ENCODE peak calls at places on chromosomes 1 and 21, in eight cellular contexts. X is thoracic aorta; J is CD4-positive, alpha-beta T cell; T is colonic mucosa; E is A549; A is uterus; C is PC-3; O is heart right ventricle. Y is an unnamed sample.

GRCh38 chr1:170725326-170725725 is 61.4 kb downstream of the PRRX1 start:
- DNase-seq in X (no peak), J (no peak), T (no peak), E (no peak), A (no peak), C (no peak), O (no peak), Y (no peak)

GRCh38 chr1:11948822-11949458 is 14.4 kb downstream of the PLOD1 start:
- DNase-seq in X (no peak), J (no peak), T (no peak), E (no peak), A (no peak), C (peak), O (no peak), Y (peak)

GRCh38 chr1:29827801-29828525 is 591.6 kb downstream of the PTPRU start:
- DNase-seq in X (no peak), J (no peak), T (peak), E (no peak), A (no peak), C (no peak), O (no peak), Y (no peak)

GRCh38 chr1:19044471-19044870 is 88.0 kb upstream of the IFFO2 start:
- DNase-seq in X (no peak), J (no peak), T (no peak), E (no peak), A (no peak), C (no peak), O (no peak), Y (no peak)

GRCh38 chr1:150479927-150480352 is 7.3 kb upstream of the TARS2 start:
- DNase-seq in X (no peak), J (no peak), T (no peak), E (no peak), A (no peak), C (no peak), O (no peak), Y (no peak)

GRCh38 chr1:204491653-204492052 is 3.0 kb downstream of the PIK3C2B start:
- DNase-seq in X (no peak), J (no peak), T (no peak), E (no peak), A (no peak), C (no peak), O (no peak), Y (no peak)

GRCh38 chr1:76254165-76255043 is 179.9 kb downstream of the ST6GALNAC3 start:
- DNase-seq in X (no peak), J (no peak), T (no peak), E (no peak), A (peak), C (no peak), O (no peak), Y (no peak)

GRCh38 chr1:197915797-197916686 is 1.1 kb upstream of the LHX9 start:
- DNase-seq in X (no peak), J (no peak), T (peak), E (peak), A (no peak), C (peak), O (peak), Y (peak)

GRCh38 chr1:39205102-39205780 is 746 bp downstream of the MACF1 start:
- DNase-seq in X (no peak), J (no peak), T (peak), E (no peak), A (peak), C (peak), O (peak), Y (peak)

GRCh38 chr1:25703671-25704637 is 87.4 kb downstream of the MAN1C1 start:
- DNase-seq in X (no peak), J (peak), T (no peak), E (no peak), A (no peak), C (no peak), O (no peak), Y (no peak)

GRCh38 chr1:157968503-157968902 is 24.9 kb upstream of the KIRREL1 start:
- DNase-seq in X (no peak), J (no peak), T (peak), E (peak), A (peak), C (peak), O (peak), Y (peak)

GRCh38 chr1:90122679-90123340 is 127.9 kb downstream of the ZNF326 start:
- DNase-seq in X (no peak), J (no peak), T (no peak), E (no peak), A (no peak), C (no peak), O (no peak), Y (no peak)

GRCh38 chr1:209150114-209150513 is 433.4 kb upstream of the CAMK1G start:
- DNase-seq in X (no peak), J (no peak), T (no peak), E (no peak), A (no peak), C (peak), O (no peak), Y (peak)

GRCh38 chr1:15207031-15207828 is 39.8 kb upstream of the FHAD1 start:
- DNase-seq in X (no peak), J (no peak), T (no peak), E (no peak), A (no peak), C (no peak), O (no peak), Y (no peak)
- H3K27ac ChIP-seq in X (no peak), J (no peak), T (no peak), E (peak), A (no peak), C (peak), O (no peak), Y (no peak)

DNA sequence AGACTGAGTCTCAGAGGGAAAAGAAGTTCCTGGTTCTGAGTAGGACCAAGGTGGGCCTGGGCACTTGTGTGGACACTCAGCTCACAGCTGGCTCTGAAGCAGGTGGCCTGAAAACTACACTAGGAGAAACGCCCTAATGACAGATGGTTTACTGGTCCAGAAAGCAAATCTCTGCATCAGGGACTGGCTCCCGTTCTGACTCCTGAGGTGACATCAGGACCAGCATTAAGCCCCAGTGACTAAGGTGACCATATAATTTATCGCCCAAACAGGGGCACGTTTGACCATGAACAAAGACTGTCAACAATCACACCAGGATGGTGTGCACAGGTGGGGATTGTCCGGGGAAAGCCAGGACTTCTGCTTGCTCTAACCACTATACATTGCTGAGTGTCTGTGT is 12.2 kb upstream of the CD34 start:
- DNase-seq in X (no peak), J (no peak), T (no peak), E (no peak), A (no peak), C (no peak), O (no peak), Y (no peak)
- TF ChIP-seq CTCF in X (no peak), J (no peak), T (no peak), E (no peak), A (no peak), C (no peak), O (no peak), Y (no peak)

GRCh38 chr1:156744344-156744743 is 3.5 kb upstream of the MRPL24 start:
- DNase-seq in X (no peak), J (no peak), T (no peak), E (no peak), A (no peak), C (no peak), O (no peak), Y (no peak)

GRCh38 chr1:156743367-156744302 is 2.7 kb upstream of the MRPL24 start:
- DNase-seq in X (no peak), J (no peak), T (no peak), E (no peak), A (no peak), C (no peak), O (no peak), Y (no peak)

GRCh38 chr1:156741613-156741983 is 710 bp upstream of the MRPL24 start:
- DNase-seq in X (no peak), J (no peak), T (no peak), E (no peak), A (no peak), C (no peak), O (no peak), Y (no peak)

GRCh38 chr1:156742017-156742416 is 1.1 kb upstream of the MRPL24 start:
- DNase-seq in X (no peak), J (no peak), T (no peak), E (no peak), A (no peak), C (no peak), O (no peak), Y (no peak)

DNA sequence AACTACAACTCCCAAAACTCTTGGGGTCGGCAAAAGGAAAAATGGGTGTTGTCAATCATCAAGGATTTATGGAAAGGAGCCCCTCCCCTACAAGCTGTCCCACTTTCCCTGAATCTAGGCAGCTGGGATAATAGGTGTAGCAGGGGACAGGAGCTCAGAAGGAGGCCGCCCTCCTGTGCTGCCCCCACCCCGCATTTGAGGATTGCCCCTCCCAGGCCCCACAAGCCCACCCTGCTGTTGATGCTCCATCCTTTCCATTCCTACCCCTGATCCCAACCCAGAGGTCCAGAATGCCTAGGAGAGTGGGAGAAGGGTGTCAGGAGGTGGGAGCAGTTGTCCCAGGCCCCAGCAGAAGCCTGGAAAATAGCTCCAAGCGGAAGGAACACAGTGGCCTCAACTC is 1.9 kb upstream of the MRPL24 start:
- DNase-seq in X (no peak), J (no peak), T (no peak), E (no peak), A (no peak), C (no peak), O (no peak), Y (no peak)
- H3K27ac ChIP-seq in X (no peak), J (no peak), T (no peak), E (no peak), A (no peak), C (no peak), O (no peak), Y (peak)

DNA sequence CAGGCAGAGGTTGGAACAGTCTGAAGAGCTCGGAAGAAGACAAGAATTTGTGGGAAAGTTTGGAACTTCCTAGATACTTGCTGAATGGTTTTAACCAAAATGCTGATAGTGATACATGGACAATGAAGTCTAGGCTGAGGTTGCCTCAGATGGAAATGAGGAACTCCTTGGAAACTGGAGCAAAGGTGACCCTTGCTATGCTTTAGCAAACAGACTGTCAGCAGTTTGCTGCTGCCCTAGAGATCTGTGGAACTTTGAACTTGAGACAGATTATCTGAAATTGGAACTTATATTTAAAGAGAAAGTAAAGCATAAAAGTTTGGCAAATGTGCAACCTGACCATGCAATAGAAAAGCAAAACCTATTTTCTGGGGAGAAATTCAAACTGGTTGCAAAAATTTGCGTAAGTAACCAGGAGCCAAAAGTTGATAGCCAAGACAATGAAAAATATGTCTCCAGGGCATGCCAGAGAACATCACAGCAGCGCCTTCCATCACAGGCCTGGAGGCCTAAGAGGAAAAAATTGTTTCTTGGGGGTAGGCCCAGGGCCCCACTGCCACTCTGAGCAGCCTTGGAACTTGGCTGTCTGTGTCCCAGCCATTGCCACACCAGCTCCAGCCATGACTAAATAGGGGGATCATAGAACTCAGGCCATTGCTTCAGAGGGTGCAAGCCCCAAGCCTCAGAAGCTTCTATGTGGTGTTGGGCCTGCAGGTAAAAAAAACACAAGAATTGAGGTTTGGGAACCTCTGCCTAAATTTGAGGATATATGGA is 675.3 kb downstream of the LTN1 start:
- DNase-seq in X (no peak), J (no peak), T (no peak), E (no peak), A (no peak), C (no peak), O (no peak), Y (no peak)
- TF ChIP-seq CTCF in X (no peak), J (no peak), T (no peak), E (no peak), A (no peak), C (no peak), O (no peak), Y (no peak)

DNA sequence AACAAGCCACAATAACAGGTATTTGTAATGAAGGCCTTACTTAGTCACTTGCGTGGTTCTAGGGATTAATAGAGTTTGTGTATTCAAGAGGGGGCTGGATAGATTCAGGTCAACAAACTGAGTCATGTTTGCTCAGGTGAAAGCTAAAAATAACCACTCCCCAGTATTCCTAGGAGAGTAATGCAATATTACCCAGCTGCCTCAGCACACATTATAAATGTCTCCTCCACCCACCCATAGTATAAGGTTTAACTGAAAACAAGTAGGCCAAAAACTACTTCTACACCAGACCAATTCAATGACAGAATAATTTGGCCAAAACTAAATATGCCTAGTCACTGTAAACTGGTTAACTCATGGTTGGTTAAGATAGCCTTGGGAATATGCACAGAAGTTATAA is 34.4 kb downstream of the WLS start:
- DNase-seq in X (no peak), J (no peak), T (peak), E (peak), A (no peak), C (peak), O (no peak), Y (peak)
- H3K27ac ChIP-seq in X (no peak), J (no peak), T (peak), E (no peak), A (no peak), C (peak), O (peak), Y (no peak)

GRCh38 chr1:174999926-175000696 is at the start of gene CACYBP:
- DNase-seq in X (no peak), J (no peak), T (peak), E (peak), A (peak), C (no peak), O (peak), Y (no peak)
- TF ChIP-seq CTCF in X (no peak), J (no peak), T (no peak), E (no peak), A (no peak), C (no peak), O (no peak), Y (no peak)

GRCh38 chr1:207858806-207859205 is 52.1 kb downstream of the CD34 start:
- DNase-seq in X (no peak), J (no peak), T (no peak), E (no peak), A (no peak), C (no peak), O (no peak), Y (no peak)

GRCh38 chr1:207860531-207860930 is 50.4 kb downstream of the CD34 start:
- DNase-seq in X (no peak), J (no peak), T (no peak), E (no peak), A (no peak), C (no peak), O (no peak), Y (no peak)

GRCh38 chr1:207862241-207862787 is 48.6 kb downstream of the CD34 start:
- DNase-seq in X (no peak), J (no peak), T (no peak), E (no peak), A (no peak), C (peak), O (no peak), Y (no peak)

GRCh38 chr1:207863893-207864535 is 46.9 kb downstream of the CD34 start:
- DNase-seq in X (no peak), J (no peak), T (no peak), E (no peak), A (no peak), C (no peak), O (no peak), Y (no peak)

DNA sequence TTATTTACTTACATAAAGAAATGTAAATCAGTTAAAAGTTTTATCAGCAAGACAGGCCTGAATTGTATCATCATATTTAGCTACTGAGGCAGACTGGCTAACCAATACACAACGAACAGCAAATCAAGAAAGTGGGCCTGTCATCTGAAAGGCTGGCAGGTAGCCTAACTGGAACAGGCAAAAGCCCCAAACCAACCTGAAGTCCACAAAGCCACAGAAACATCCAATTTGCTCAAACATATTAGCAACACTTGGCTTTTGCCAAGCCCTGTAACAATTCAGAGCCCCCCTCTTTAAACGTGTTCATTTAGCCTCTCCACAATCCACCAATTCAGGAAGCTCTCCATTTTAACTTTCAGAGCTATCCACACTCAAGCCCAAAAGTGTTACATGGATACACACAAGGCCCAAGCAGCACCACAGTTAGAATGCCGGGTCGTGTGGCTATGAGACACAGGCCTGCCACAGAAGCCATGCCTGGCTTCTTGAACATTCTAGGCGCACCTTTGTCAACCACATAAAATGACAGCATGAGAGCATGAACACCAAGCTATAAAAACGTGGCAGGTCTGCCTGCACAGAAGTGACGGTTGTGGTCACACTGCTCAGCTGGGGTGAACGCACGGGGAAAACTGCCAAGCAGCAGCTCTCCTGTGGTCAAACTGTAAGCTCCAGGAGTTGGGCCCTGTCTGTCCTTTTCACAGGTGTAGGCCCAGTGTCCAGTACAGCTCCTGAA is 49.3 kb downstream of the CD34 start:
- DNase-seq in X (no peak), J (no peak), T (no peak), E (no peak), A (no peak), C (no peak), O (no peak), Y (no peak)
- H3K27ac ChIP-seq in X (no peak), J (peak), T (no peak), E (no peak), A (peak), C (peak), O (no peak), Y (no peak)